ENCODE peak calls at places on chromosome 12, in four cellular contexts. B, U, H and K are unnamed samples. For H3K4me1, the result is how much of the 10 kb centered on the place peaks cover.

GRCh38 chr12:132305991-132306884 is 23.2 kb downstream of the GALNT9 start:
- DNase-seq in B (no peak), U (no peak), H (no peak), K (no peak)

GRCh38 chr12:14716848-14717444 is 20.5 kb upstream of the GUCY2C start:
- DNase-seq in H (peak), B (peak), U (peak), K (peak)

GRCh38 chr12:67826946-67827719 is 162.1 kb upstream of the IFNG-AS1 start:
- DNase-seq in U (no peak), H (peak), B (peak), K (no peak)

GRCh38 chr12:31002361-31002725 is 71.3 kb upstream of the DDX11 start:
- DNase-seq in H (no peak), B (no peak), U (no peak), K (no peak)

GRCh38 chr12:107404981-107405380 is 280.6 kb upstream of the PWP1 start:
- DNase-seq in B (peak), H (peak), U (peak), K (peak)

GRCh38 chr12:49872781-49873181 is 29.9 kb upstream of the BCDIN3D start:
- DNase-seq in B (no peak), H (no peak), U (no peak), K (no peak)

GRCh38 chr12:700061-700460 is 36.8 kb upstream of the NINJ2 start:
- DNase-seq in H (no peak), B (no peak), U (peak), K (no peak)

GRCh38 chr12:53289891-53290290 is 5.5 kb upstream of the PFDN5 start:
- DNase-seq in U (peak), H (no peak), B (no peak), K (no peak)

GRCh38 chr12:56162468-56163290 is 4.5 kb downstream of the MYL6 start:
- DNase-seq in B (no peak), U (no peak), H (no peak), K (no peak)

GRCh38 chr12:130263025-130263424 is 74.7 kb upstream of the PIWIL1 start:
- DNase-seq in H (no peak), B (no peak), U (no peak), K (no peak)

GRCh38 chr12:130263996-130264395 is 73.7 kb upstream of the PIWIL1 start:
- DNase-seq in U (no peak), B (no peak), H (no peak), K (no peak)

GRCh38 chr12:130253866-130254265 is 83.8 kb upstream of the PIWIL1 start:
- DNase-seq in U (no peak), B (no peak), H (no peak), K (no peak)

GRCh38 chr12:130254476-130255276 is 83.0 kb upstream of the PIWIL1 start:
- DNase-seq in U (no peak), B (no peak), H (no peak), K (no peak)

GRCh38 chr12:130258863-130259262 is 78.8 kb upstream of the PIWIL1 start:
- DNase-seq in U (no peak), H (no peak), B (no peak), K (no peak)
- H3K4me1 ChIP-seq in U (under half), H (under half), B (under half), K (under half)

DNA sequence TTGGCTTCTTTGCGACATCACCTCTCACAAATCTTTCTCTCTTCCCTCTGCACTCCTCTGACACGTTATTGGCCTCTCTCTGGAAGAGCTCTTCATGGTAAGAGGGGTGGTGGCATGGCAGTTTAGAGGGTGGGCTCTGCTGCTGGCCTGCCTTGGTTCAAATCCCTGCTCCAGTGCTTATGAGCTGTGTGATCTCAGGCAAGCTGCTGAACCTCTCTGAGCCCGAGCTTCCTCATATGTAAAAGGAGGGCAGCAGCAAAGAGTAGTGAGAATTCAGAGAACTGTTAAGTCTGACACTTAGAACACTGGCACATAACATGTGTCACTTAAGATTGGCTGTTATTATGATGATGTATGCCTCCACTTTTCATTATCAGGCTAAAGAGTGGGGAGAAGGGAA is 118.3 kb downstream of the RBM19 start:
- DNase-seq in U (no peak), B (no peak), H (no peak), K (no peak)
- H3K4me2 ChIP-seq in U (no peak), B (no peak), H (no peak), K (no peak)

DNA sequence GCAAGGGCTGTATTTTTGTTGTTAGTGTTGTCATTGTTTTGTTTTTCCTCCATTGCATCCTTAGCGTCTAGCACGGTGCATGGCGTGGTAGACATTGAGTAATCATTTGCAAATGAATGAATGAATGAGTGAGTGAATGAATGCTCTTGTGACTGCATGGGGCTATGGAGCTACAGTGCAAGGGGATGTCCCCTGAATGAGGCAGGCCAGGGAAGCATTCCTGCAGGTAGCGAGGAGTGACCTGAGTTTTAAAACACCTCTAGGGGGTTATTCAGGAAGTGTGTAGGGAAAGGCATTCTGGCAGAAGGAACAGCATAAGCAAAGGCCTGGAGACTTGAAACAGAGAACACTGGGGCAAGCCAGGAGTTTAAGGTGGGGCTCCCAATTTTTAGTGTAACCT is 16.9 kb downstream of the MYL2 start:
- DNase-seq in H (no peak), U (no peak), B (no peak), K (no peak)
- TF ChIP-seq CTCF in H (no peak), U (no peak), B (no peak), K (no peak)

GRCh38 chr12:52216107-52216506 is 16.9 kb upstream of the KRT7 start:
- DNase-seq in B (no peak), U (peak), H (no peak), K (no peak)

GRCh38 chr12:52214421-52214802 is 18.6 kb upstream of the KRT7 start:
- DNase-seq in H (no peak), U (no peak), B (no peak), K (no peak)

GRCh38 chr12:52216807-52217206 is 16.2 kb upstream of the KRT7 start:
- DNase-seq in H (no peak), U (peak), B (no peak), K (no peak)

GRCh38 chr12:52217223-52217622 is 15.8 kb upstream of the KRT7 start:
- DNase-seq in H (peak), U (peak), B (peak), K (no peak)

DNA sequence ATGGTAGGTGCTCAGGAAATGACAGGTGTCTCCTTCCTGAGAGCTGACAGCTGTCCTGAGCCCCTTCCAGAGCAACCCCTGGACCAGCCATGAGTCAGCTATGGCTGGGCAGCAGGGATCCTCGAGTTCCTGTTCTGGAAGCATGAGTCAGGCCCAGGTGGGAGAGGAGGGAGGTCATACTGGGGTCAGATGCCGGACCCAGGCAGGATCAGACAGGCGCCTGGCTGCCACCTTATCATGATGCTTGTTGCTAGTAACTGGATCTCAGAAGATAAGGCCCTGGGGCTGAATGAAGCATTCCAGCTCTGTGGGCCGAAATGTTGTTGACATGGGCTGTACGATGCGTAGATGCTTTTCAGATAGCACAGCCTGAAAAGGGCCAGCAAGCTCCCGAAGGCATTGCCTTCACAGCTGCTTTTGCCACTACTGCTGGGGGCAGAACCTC is 17.4 kb upstream of the KRT7 start:
- DNase-seq in H (peak), U (peak), B (peak), K (no peak)
- H3K4me1 ChIP-seq in H (under half), U (under half), B (half or more), K (under half)

DNA sequence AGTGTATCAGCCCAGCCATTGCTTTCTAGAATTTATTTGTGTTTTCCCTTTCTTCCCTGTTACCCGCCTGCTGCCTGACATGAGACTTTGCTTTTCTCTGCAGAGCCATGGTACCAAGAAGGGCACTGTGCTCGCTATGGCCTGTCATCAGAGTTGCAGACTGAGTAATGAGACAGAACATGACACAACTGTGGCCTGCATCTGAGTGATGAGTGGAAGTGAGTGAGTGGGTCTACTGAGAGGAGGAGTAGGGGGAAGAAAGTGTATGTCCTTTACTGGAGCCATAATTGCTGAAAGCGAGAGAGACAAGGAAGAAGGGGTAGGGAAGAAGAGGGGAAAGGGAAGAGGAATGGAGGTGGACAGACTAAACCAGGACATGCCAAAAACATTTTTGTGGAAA is 2.8 kb downstream of the RILPL1 start:
- DNase-seq in B (no peak), H (no peak), U (no peak), K (no peak)
- H3K4me2 ChIP-seq in B (no peak), H (no peak), U (no peak), K (no peak)

GRCh38 chr12:108732489-108732888 is 1.2 kb upstream of the CORO1C start:
- DNase-seq in U (no peak), B (no peak), H (no peak), K (no peak)

GRCh38 chr12:108733132-108733531 is 1.8 kb upstream of the CORO1C start:
- DNase-seq in U (no peak), H (no peak), B (no peak), K (no peak)

GRCh38 chr12:108731105-108731865 is at the start of gene CORO1C:
- DNase-seq in B (peak), U (peak), H (peak), K (peak)

GRCh38 chr12:108730337-108731104 is 797 bp downstream of the CORO1C start:
- DNase-seq in U (peak), H (peak), B (peak), K (peak)

GRCh38 chr12:108731866-108732461 is 646 bp upstream of the CORO1C start:
- DNase-seq in B (peak), U (peak), H (peak), K (peak)
- TF ChIP-seq CTCF in B (no peak), U (no peak), H (no peak), K (peak)